ENCODE peak calls at places on chromosomes 2 and 18, in seven cellular contexts. U is A549, H is transverse colon, T is sigmoid colon, E is tibial nerve, W is stomach, L is H1. P is an unnamed sample.
A peak's percentile ranks its signal among the peaks of the same experiment; 100 is the strongest.

GRCh38 chr2:28334527-28334891 is 58.1 kb upstream of the FOSL2 start:
- DNase-seq in L (no peak), W (no peak), U (no peak), T (peak; percentile 61), H (no peak), E (no peak), P (no peak)

GRCh38 chr2:40310303-40310702 is 141.6 kb downstream of the SLC8A1 start:
- DNase-seq in U (no peak), L (no peak), E (no peak), T (no peak), H (no peak), W (no peak), P (no peak)

GRCh38 chr18:46538376-46538775 is 118.6 kb downstream of the LOXHD1 start:
- DNase-seq in E (no peak), T (no peak), W (no peak), L (no peak), H (no peak), U (no peak), P (no peak)

GRCh38 chr2:160353166-160353565 is 140.4 kb downstream of the RBMS1 start:
- DNase-seq in E (no peak), T (no peak), W (no peak), L (no peak), H (no peak), U (no peak), P (no peak)

GRCh38 chr18:6427281-6427680 is 12.6 kb upstream of the L3MBTL4 start:
- DNase-seq in T (no peak), E (no peak), U (no peak), L (no peak), W (no peak), H (no peak), P (no peak)

GRCh38 chr18:3541549-3542386 is 91.8 kb downstream of the TGIF1 start:
- DNase-seq in H (no peak), L (no peak), U (no peak), W (no peak), T (no peak), E (no peak), P (no peak)

GRCh38 chr2:127049927-127050802 is 56.8 kb downstream of the BIN1 start:
- DNase-seq in H (peak; percentile 65), U (peak; percentile 50), T (peak; percentile 78), L (peak; percentile 95), W (peak; percentile 62), E (no peak), P (peak; percentile 74)

GRCh38 chr2:238243496-238244076 is 3.7 kb upstream of the HES6 start:
- DNase-seq in T (no peak), E (no peak), U (no peak), L (no peak), H (no peak), W (no peak), P (no peak)

GRCh38 chr2:182503886-182504285 is 77.0 kb upstream of the PDE1A start:
- DNase-seq in H (no peak), W (no peak), L (no peak), T (no peak), E (no peak), U (no peak), P (no peak)

GRCh38 chr2:234242446-234242810 is 191.9 kb downstream of the SPP2 start:
- DNase-seq in H (no peak), E (no peak), L (no peak), T (no peak), U (no peak), W (no peak), P (no peak)

GRCh38 chr2:11701206-11701605 is 31.2 kb upstream of the NTSR2 start:
- DNase-seq in H (no peak), E (no peak), L (no peak), U (no peak), W (no peak), T (peak; percentile 29), P (no peak)

GRCh38 chr2:193141-193552 is 70.7 kb downstream of the SH3YL1 start:
- DNase-seq in U (no peak), H (no peak), L (no peak), W (no peak), T (no peak), E (no peak), P (no peak)

GRCh38 chr2:169845016-169845415 is 17.8 kb downstream of the UBR3 start:
- DNase-seq in W (no peak), E (no peak), U (no peak), H (no peak), L (no peak), T (no peak), P (no peak)

GRCh38 chr18:48136051-48136543 is 205.6 kb upstream of the SMAD2 start:
- DNase-seq in H (peak; percentile 53), L (no peak), W (peak; percentile 61), T (no peak), U (no peak), E (no peak), P (peak; percentile 60)

GRCh38 chr18:6868033-6868432 is 138.5 kb downstream of the ARHGAP28 start:
- DNase-seq in W (no peak), H (no peak), L (no peak), U (no peak), E (no peak), T (no peak), P (no peak)

GRCh38 chr18:64202229-64202835 is 53.4 kb upstream of the LINC00305 start:
- DNase-seq in L (no peak), U (no peak), T (no peak), W (no peak), E (no peak), H (no peak), P (no peak)

GRCh38 chr2:196783431-196784094 is 15.9 kb downstream of the GTF3C3 start:
- DNase-seq in T (no peak), L (no peak), E (no peak), W (no peak), H (no peak), U (no peak), P (no peak)

GRCh38 chr18:51437280-51438271 is 240.1 kb upstream of the MEX3C start:
- DNase-seq in H (no peak), U (no peak), L (no peak), E (no peak), T (no peak), W (no peak), P (no peak)

GRCh38 chr2:85705680-85706039 is 11.5 kb downstream of the GNLY start:
- DNase-seq in L (no peak), U (no peak), W (peak; percentile 50), E (peak; percentile 86), T (peak; percentile 85), H (peak; percentile 28), P (no peak)

GRCh38 chr2:29478641-29479040 is 363.4 kb downstream of the CLIP4 start:
- DNase-seq in L (no peak), W (no peak), U (no peak), H (no peak), E (no peak), T (no peak), P (no peak)

GRCh38 chr2:35503738-35504160 is 851.8 kb upstream of the CRIM1 start:
- DNase-seq in U (no peak), T (no peak), W (no peak), E (no peak), H (no peak), L (no peak), P (no peak)

GRCh38 chr2:128317186-128317897 is 1.3 kb downstream of the HS6ST1 start:
- DNase-seq in T (peak; percentile 65), H (peak; percentile 52), U (no peak), E (no peak), W (peak; percentile 43), L (peak; percentile 78), P (peak; percentile 21)
- TF ChIP-seq EP300 in T (no peak), H (no peak), U (no peak), E (no peak), W (no peak), L (no peak), P (no peak)

DNA sequence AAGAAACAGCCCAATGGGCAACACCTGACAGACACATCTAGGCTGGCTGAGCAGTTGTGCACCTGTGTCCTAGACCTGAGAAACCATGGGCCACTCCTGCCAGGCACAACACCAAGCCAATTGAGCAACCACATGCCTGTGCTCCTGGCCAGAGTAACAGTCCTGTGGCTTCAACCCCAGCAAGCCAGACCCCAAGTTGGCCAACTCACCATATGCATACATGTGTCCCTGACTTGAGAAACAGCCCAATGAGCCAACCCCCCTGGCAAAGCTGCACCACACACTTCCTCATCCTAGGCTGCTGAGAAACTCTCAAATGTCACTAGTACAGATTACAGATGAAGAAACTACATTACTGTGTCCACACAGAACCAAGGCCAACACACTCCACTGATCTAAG is 36.6 kb downstream of the USP34 start:
- DNase-seq in U (no peak), H (no peak), L (no peak), W (no peak), E (no peak), T (no peak), P (no peak)
- H3K4me3 ChIP-seq in U (no peak overlapping the region), H (no peak overlapping the region), L (no peak overlapping the region), W (no peak overlapping the region), E (no peak overlapping the region), T (no peak overlapping the region), P (no peak overlapping the region)

GRCh38 chr2:109255594-109255993 is 126.6 kb downstream of the SH3RF3 start:
- DNase-seq in H (no peak), L (no peak), T (no peak), E (no peak), U (no peak), W (no peak), P (no peak)

GRCh38 chr2:109256111-109256510 is 127.1 kb downstream of the SH3RF3 start:
- DNase-seq in H (no peak), T (no peak), E (no peak), L (no peak), U (no peak), W (no peak), P (no peak)

GRCh38 chr2:109253216-109253615 is 124.2 kb downstream of the SH3RF3 start:
- DNase-seq in H (no peak), W (no peak), L (no peak), U (no peak), T (no peak), E (no peak), P (no peak)

GRCh38 chr2:109256921-109257320 is 127.9 kb downstream of the SH3RF3 start:
- DNase-seq in T (peak; percentile 85), E (peak; percentile 54), H (peak; percentile 33), U (no peak), L (no peak), W (no peak), P (no peak)

DNA sequence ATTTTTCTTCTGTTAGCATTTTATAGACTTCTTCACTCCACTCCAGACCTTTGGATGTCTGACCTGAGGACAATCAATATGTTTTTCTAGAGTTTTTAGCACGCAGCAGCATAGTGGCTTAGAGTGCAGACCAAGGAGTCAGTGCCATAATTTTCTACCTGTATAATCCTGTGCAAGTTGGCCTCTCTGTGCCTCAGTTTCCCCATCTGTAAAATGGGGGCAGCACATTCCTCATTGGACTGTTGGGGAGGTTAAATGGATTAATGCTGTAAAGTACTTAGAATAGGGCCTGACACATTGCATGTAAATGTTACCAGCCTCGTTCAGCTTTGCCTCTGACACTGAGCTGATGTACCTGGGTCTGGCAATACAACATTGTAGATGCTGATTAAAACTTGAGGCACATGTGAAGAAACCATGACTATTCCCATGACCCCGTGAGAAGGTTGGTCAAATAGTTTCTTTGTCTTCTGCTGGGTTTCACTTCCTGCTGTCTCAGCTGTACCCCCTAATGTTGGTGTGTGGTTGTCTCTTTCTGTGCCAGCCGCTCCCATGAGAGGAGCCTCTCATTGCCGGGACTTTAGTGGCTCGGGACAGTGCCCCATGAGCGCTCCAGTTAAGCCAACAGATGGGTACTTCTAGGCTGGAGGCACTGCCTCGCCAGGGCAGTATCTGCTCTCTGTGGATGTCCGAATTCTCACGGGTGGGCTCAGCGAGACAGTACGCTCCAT is 125.3 kb downstream of the SH3RF3 start:
- DNase-seq in T (no peak), L (no peak), U (no peak), W (no peak), H (no peak), E (no peak), P (no peak)
- TF ChIP-seq EP300 in T (no peak), L (no peak), U (no peak), W (no peak), H (no peak), E (no peak), P (no peak)

GRCh38 chr18:21826196-21826595 is 85.6 kb downstream of the MIB1 start:
- DNase-seq in E (no peak), T (no peak), W (no peak), H (no peak), L (no peak), U (no peak), P (no peak)
- H3K4me3 ChIP-seq in E (no peak overlapping the region), T (no peak overlapping the region), W (no peak overlapping the region), H (no peak overlapping the region), L (no peak overlapping the region), U (no peak overlapping the region), P (no peak overlapping the region)